ENCODE peak calls at places on chromosome 10, in six cellular contexts. X, O, H, D, E and B are unnamed samples.

GRCh38 chr10:78556700-78557432 is 511.9 kb upstream of the ZMIZ1 start:
- DNase-seq in X (no peak), O (no peak), H (no peak), D (no peak), E (no peak), B (no peak)

GRCh38 chr10:6070647-6071046 is 8.5 kb upstream of the IL2RA start:
- DNase-seq in X (no peak), O (no peak), H (no peak), D (no peak), E (no peak), B (no peak)

GRCh38 chr10:93475871-93476270 is 6.3 kb downstream of the MYOF start:
- DNase-seq in X (no peak), O (peak; percentile 59), H (no peak), D (no peak), E (peak; percentile 54), B (no peak)

GRCh38 chr10:114024876-114025609 is 18.6 kb upstream of the ADRB1 start:
- DNase-seq in X (no peak), O (no peak), H (no peak), D (no peak), E (peak; percentile 33), B (peak; percentile 31)

GRCh38 chr10:68154211-68154497 is 44.9 kb downstream of the MYPN start:
- DNase-seq in X (no peak), O (no peak), H (peak; percentile 31), D (peak; percentile 78), E (peak; percentile 63), B (peak; percentile 54)

GRCh38 chr10:5035356-5035755 is 31.7 kb upstream of the AKR1C2 start:
- DNase-seq in X (no peak), O (no peak), H (no peak), D (no peak), E (no peak), B (no peak)

GRCh38 chr10:79400567-79401004 is 44.8 kb downstream of the ZCCHC24 start:
- DNase-seq in X (no peak), O (peak; percentile 65), H (peak; percentile 76), D (no peak), E (no peak), B (no peak)

GRCh38 chr10:10131984-10132383 is 885.7 kb upstream of the CELF2 start:
- DNase-seq in X (no peak), O (no peak), H (no peak), D (no peak), E (no peak), B (no peak)

GRCh38 chr10:86966008-86966654 is 2.2 kb upstream of the ADIRF start:
- DNase-seq in X (no peak), O (no peak), H (no peak), D (no peak), E (no peak), B (no peak)

GRCh38 chr10:132539431-132539839 is 1.8 kb downstream of the INPP5A start:
- DNase-seq in X (no peak), O (no peak), H (no peak), D (peak; percentile 52), E (no peak), B (no peak)

GRCh38 chr10:60270426-60270825 is 119.2 kb downstream of the ANK3 start:
- DNase-seq in X (no peak), O (no peak), H (no peak), D (no peak), E (peak; percentile 64), B (no peak)

GRCh38 chr10:49139000-49139865 is 5.4 kb upstream of the FAM170B start:
- DNase-seq in X (no peak), O (no peak), H (no peak), D (no peak), E (peak; percentile 85), B (no peak)

GRCh38 chr10:5628366-5628765 is 38.0 kb downstream of the ASB13 start:
- DNase-seq in X (no peak), O (no peak), H (no peak), D (no peak), E (no peak), B (no peak)

GRCh38 chr10:58044072-58044471 is 223.6 kb downstream of the IPMK start:
- DNase-seq in X (no peak), O (no peak), H (no peak), D (no peak), E (peak; percentile 84), B (peak; percentile 73)

GRCh38 chr10:46247181-46247475 is 39.7 kb upstream of the ANTXRL start:
- DNase-seq in X (no peak), O (no peak), H (no peak), D (no peak), E (no peak), B (no peak)

GRCh38 chr10:24465124-24465874 is 256.4 kb downstream of the KIAA1217 start:
- DNase-seq in X (no peak), O (peak; percentile 47), H (peak; percentile 35), D (no peak), E (peak; percentile 96), B (peak; percentile 43)

GRCh38 chr10:24462340-24462739 is 253.4 kb downstream of the KIAA1217 start:
- DNase-seq in X (no peak), O (no peak), H (peak; percentile 20), D (no peak), E (no peak), B (no peak)

GRCh38 chr10:24465899-24466615 is 257.1 kb downstream of the KIAA1217 start:
- DNase-seq in X (no peak), O (peak; percentile 69), H (no peak), D (peak; percentile 78), E (peak; percentile 97), B (peak; percentile 76)

GRCh38 chr10:24463683-24464426 is 254.9 kb downstream of the KIAA1217 start:
- DNase-seq in X (no peak), O (peak; percentile 67), H (no peak), D (peak; percentile 79), E (peak; percentile 97), B (peak; percentile 87)

DNA sequence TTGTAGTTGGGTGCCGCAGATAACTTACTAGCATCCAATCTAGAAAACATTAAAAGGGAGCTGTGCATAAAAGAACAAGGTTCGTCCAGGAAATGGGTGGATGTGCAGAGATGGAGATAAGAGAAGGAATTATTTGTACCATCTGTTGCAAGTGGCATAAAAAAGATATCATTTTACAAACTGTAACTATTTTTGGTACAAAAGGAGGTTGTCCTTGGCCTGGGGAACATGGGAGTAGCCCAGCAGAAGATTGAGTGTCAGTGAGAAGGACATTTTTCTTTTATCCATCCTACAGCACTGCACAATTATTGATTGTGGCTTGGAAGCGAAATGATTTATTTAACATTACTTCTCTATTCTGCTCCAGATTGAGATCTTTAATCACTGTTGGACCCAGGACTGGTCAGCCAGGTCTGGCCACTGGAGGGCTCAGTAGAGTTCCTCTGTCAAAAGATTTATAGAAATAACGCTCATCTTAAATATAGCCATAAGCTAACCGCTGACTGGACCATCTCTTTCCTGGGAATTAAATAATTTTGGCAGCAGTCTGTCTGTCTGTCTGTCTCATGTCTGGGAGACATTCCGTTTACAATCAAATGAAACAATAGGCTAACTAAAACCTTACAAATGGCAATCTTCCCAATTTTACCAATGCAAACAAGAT is 254.1 kb downstream of the KIAA1217 start:
- DNase-seq in X (no peak), O (no peak), H (no peak), D (no peak), E (peak; percentile 51), B (no peak)
- H3K4me3 ChIP-seq in X (no peak overlapping the region), O (no peak overlapping the region), H (no peak overlapping the region), D (no peak overlapping the region), E (no peak overlapping the region), B (no peak overlapping the region)

GRCh38 chr10:100737359-100738054 is 7.9 kb upstream of the PAX2 start:
- DNase-seq in X (no peak), O (no peak), H (no peak), D (no peak), E (no peak), B (no peak)
- H3K4me3 ChIP-seq in X (no peak overlapping the region), O (no peak overlapping the region), H (no peak overlapping the region), D (no peak overlapping the region), E (no peak overlapping the region), B (no peak overlapping the region)

GRCh38 chr10:101292194-101293006 is 61.6 kb upstream of the BTRC start:
- DNase-seq in X (no peak), O (no peak), H (peak; percentile 52), D (no peak), E (peak; percentile 5), B (no peak)

GRCh38 chr10:101289541-101289940 is 60.3 kb upstream of the LBX1 start:
- DNase-seq in X (no peak), O (no peak), H (no peak), D (no peak), E (no peak), B (no peak)

GRCh38 chr10:101293007-101293723 is 60.8 kb upstream of the BTRC start:
- DNase-seq in X (no peak), O (no peak), H (no peak), D (no peak), E (no peak), B (no peak)

GRCh38 chr10:101290415-101290814 is 61.2 kb upstream of the LBX1 start:
- DNase-seq in X (no peak), O (no peak), H (no peak), D (no peak), E (no peak), B (no peak)

GRCh38 chr10:101291254-101292193 is 62.3 kb upstream of the LBX1 start:
- DNase-seq in X (peak; percentile 16), O (peak; percentile 41), H (peak; percentile 92), D (peak; percentile 53), E (peak; percentile 5), B (no peak)
- H3K4me3 ChIP-seq in X (no peak overlapping the region), O (no peak overlapping the region), H (peak overlapping the region; percentile 41), D (no peak overlapping the region), E (peak overlapping the region; percentile 40), B (peak overlapping the region; percentile 57)

GRCh38 chr10:130719447-130719752 is 583.2 kb downstream of the GLRX3 start:
- DNase-seq in X (no peak), O (no peak), H (no peak), D (no peak), E (no peak), B (no peak)
- H3K4me3 ChIP-seq in X (no peak overlapping the region), O (no peak overlapping the region), H (no peak overlapping the region), D (no peak overlapping the region), E (no peak overlapping the region), B (no peak overlapping the region)